ENCODE peak calls at places on chromosomes 4 and X, in five cellular contexts. V is pons, D is LoVo, F is lower lobe of right lung, A is NCI-H2081. S is an unnamed sample.
A peak's percentile ranks its signal among the peaks of the same experiment; 100 is the strongest.

GRCh38 chrX:19040373-19040772 is 56.5 kb upstream of the PHKA2 start:
- DNase-seq in V (no peak), D (no peak), F (no peak), A (no peak), S (no peak)

GRCh38 chrX:623599-624323 is 6.8 kb upstream of the SHOX start:
- DNase-seq in V (no peak), D (no peak), F (no peak), A (no peak), S (no peak)

GRCh38 chr4:2469192-2469984 is 482 bp downstream of the RNF4 start:
- DNase-seq in V (no peak), D (peak; percentile 27), F (peak; percentile 78), A (peak; percentile 10), S (no peak)

GRCh38 chr4:78569291-78569821 is 17.8 kb downstream of the ANXA3 start:
- DNase-seq in V (no peak), D (peak; percentile 62), F (no peak), A (no peak), S (no peak)

GRCh38 chr4:107622006-107622405 is 98.0 kb downstream of the PAPSS1 start:
- DNase-seq in V (no peak), D (no peak), F (no peak), A (no peak), S (no peak)

GRCh38 chr4:138561906-138562305 is 319.8 kb upstream of the SLC7A11 start:
- DNase-seq in V (no peak), D (no peak), F (no peak), A (no peak), S (no peak)

GRCh38 chrX:67700607-67701006 is 156.8 kb downstream of the AR start:
- DNase-seq in V (no peak), D (no peak), F (no peak), A (no peak), S (no peak)

GRCh38 chr4:38803833-38804653 is 548 bp downstream of the TLR1 start:
- DNase-seq in V (peak; percentile 42), D (no peak), F (no peak), A (no peak), S (peak; percentile 2)

GRCh38 chr4:157270108-157270507 is 49.6 kb downstream of the GRIA2 start:
- DNase-seq in V (no peak), D (no peak), F (no peak), A (peak; percentile 12), S (peak; percentile 79)

GRCh38 chr4:30962949-30963348 is 242.8 kb downstream of the PCDH7 start:
- DNase-seq in V (no peak), D (no peak), F (no peak), A (no peak), S (no peak)

GRCh38 chr4:135418353-135418752 is 1216.8 kb upstream of the PABPC4L start:
- DNase-seq in V (peak; percentile 7), D (peak; percentile 13), F (no peak), A (peak; percentile 1), S (peak; percentile 1)